ENCODE peak calls at places on chromosomes 6 and 20, in seven cellular contexts. D is NT2/D1, W is mammary epithelial cell, R is colonic mucosa, V is PC-3, P is HCT116, T is SK-N-SH. J is an unnamed sample. For H3K4me1, the result is how much of the 10 kb centered on the place peaks cover.

GRCh38 chr20:63132131-63132714 is 83.7 kb downstream of the YTHDF1 start:
- DNase-seq in R (no peak), T (no peak), W (no peak), D (no peak), V (no peak), P (no peak), J (no peak)

GRCh38 chr6:127096167-127096566 is 22.3 kb upstream of the RSPO3 start:
- DNase-seq in P (no peak), T (no peak), V (no peak), W (no peak), R (no peak), D (no peak), J (no peak)

GRCh38 chr20:49677777-49678758 is 35.6 kb downstream of the B4GALT5 start:
- DNase-seq in R (no peak), V (peak), T (no peak), D (no peak), W (no peak), P (no peak), J (no peak)

GRCh38 chr20:40682104-40683045 is 6.7 kb downstream of the MAFB start:
- DNase-seq in R (no peak), T (no peak), V (no peak), D (no peak), P (no peak), W (no peak), J (peak)

GRCh38 chr6:128053109-128053508 is 152.3 kb upstream of the THEMIS start:
- DNase-seq in V (no peak), R (no peak), W (no peak), D (no peak), P (no peak), T (no peak), J (no peak)

GRCh38 chr20:46740214-46740609 is 30.8 kb downstream of the SLC2A10 start:
- DNase-seq in D (no peak), V (no peak), P (no peak), R (no peak), T (no peak), W (no peak), J (no peak)

GRCh38 chr6:20709451-20709850 is 175.2 kb downstream of the CDKAL1 start:
- DNase-seq in W (no peak), T (no peak), R (no peak), V (no peak), D (no peak), P (no peak), J (no peak)

GRCh38 chr6:155259202-155259601 is 4.6 kb upstream of the CLDN20 start:
- DNase-seq in D (no peak), T (no peak), V (no peak), R (no peak), P (no peak), W (no peak), J (no peak)

GRCh38 chr20:1430004-1430451 is 36.6 kb downstream of the NSFL1C start:
- DNase-seq in W (no peak), V (peak), D (no peak), P (no peak), R (no peak), T (no peak), J (peak)

GRCh38 chr20:47876348-47877056 is 91.2 kb upstream of the SULF2 start:
- DNase-seq in W (no peak), P (no peak), V (no peak), T (no peak), D (no peak), R (no peak), J (no peak)

GRCh38 chr20:41158082-41158625 is 20.8 kb downstream of the PLCG1 start:
- DNase-seq in W (no peak), R (no peak), P (no peak), T (no peak), D (no peak), V (no peak), J (no peak)

GRCh38 chr6:1020837-1021236 is 291.1 kb upstream of the FOXQ1 start:
- DNase-seq in W (no peak), T (no peak), V (no peak), D (no peak), P (no peak), R (no peak), J (no peak)

GRCh38 chr6:137874204-137875001 is 7.3 kb downstream of the TNFAIP3 start:
- DNase-seq in P (no peak), V (no peak), R (peak), T (no peak), W (peak), D (no peak), J (no peak)

GRCh38 chr6:16800942-16801341 is 39.7 kb upstream of the ATXN1 start:
- DNase-seq in W (no peak), R (no peak), T (no peak), V (peak), P (no peak), D (no peak), J (peak)

GRCh38 chr6:26389349-26389799 is 6.5 kb downstream of the BTN2A2 start:
- DNase-seq in R (no peak), T (no peak), P (no peak), V (no peak), W (no peak), D (no peak), J (no peak)

GRCh38 chr20:57651977-57652864 is 32.0 kb upstream of the ZBP1 start:
- DNase-seq in V (no peak), P (no peak), T (peak), D (no peak), R (peak), W (no peak), J (no peak)

GRCh38 chr6:155142902-155143609 is 120.8 kb upstream of the CLDN20 start:
- DNase-seq in W (no peak), T (no peak), D (no peak), R (no peak), V (no peak), P (no peak), J (peak)

GRCh38 chr6:15508363-15509330 is 154.2 kb downstream of the DTNBP1 start:
- DNase-seq in P (no peak), V (no peak), W (no peak), T (no peak), D (no peak), R (no peak), J (no peak)

GRCh38 chr6:4415549-4415948 is 280.2 kb upstream of the ECI2 start:
- DNase-seq in T (no peak), R (no peak), V (peak), W (no peak), D (no peak), P (no peak), J (no peak)

GRCh38 chr6:119865466-119866350 is 516.1 kb upstream of the MAN1A1 start:
- DNase-seq in P (no peak), R (no peak), V (peak), W (peak), D (no peak), T (no peak), J (no peak)

GRCh38 chr20:47535088-47535487 is 33.4 kb downstream of the NCOA3 start:
- DNase-seq in V (no peak), R (no peak), T (no peak), D (peak), W (no peak), P (no peak), J (no peak)

GRCh38 chr6:90610291-90610670 is 23.4 kb upstream of the MAP3K7 start:
- DNase-seq in V (no peak), D (no peak), P (no peak), W (no peak), R (no peak), T (peak), J (peak)

GRCh38 chr6:44105146-44105545 is 22.1 kb downstream of the MRPL14 start:
- DNase-seq in T (peak), V (no peak), R (no peak), W (no peak), D (no peak), P (no peak), J (no peak)

GRCh38 chr6:51200676-51201075 is 382.0 kb downstream of the TFAP2B start:
- DNase-seq in V (no peak), W (no peak), D (no peak), R (no peak), P (no peak), T (no peak), J (no peak)

GRCh38 chr6:129981598-129981997 is 36.8 kb upstream of the L3MBTL3 start:
- DNase-seq in D (no peak), W (peak), R (no peak), V (peak), P (peak), T (no peak), J (peak)

GRCh38 chr20:60132162-60132826 is 174.1 kb downstream of the CDH26 start:
- DNase-seq in W (peak), T (no peak), V (peak), D (no peak), R (no peak), P (no peak), J (no peak)

GRCh38 chr6:47475319-47475816 is 2.2 kb upstream of the CD2AP start:
- DNase-seq in R (no peak), P (no peak), T (no peak), W (no peak), V (no peak), D (no peak), J (no peak)

GRCh38 chr20:325889-326644 is 715 bp downstream of the SOX12 start:
- DNase-seq in V (peak), P (no peak), W (peak), T (peak), R (peak), D (no peak), J (peak)

GRCh38 chr6:16184129-16184528 is 54.3 kb upstream of the GMPR start:
- DNase-seq in D (no peak), W (peak), T (no peak), P (peak), R (peak), V (peak), J (no peak)

GRCh38 chr20:44069203-44069931 is 117.6 kb downstream of the JPH2 start:
- DNase-seq in V (no peak), W (no peak), D (no peak), T (no peak), P (no peak), R (no peak), J (no peak)

GRCh38 chr6:43771858-43772570 is 2.0 kb downstream of the VEGFA start:
- DNase-seq in V (peak), D (no peak), R (peak), T (peak), W (peak), P (no peak), J (peak)

GRCh38 chr6:25006565-25007001 is 70.8 kb upstream of the RIPOR2 start:
- DNase-seq in P (peak), T (no peak), W (peak), D (no peak), R (peak), V (peak), J (peak)

GRCh38 chr6:121890307-121890910 is 455.0 kb downstream of the GJA1 start:
- DNase-seq in P (no peak), W (no peak), T (no peak), D (peak), R (no peak), V (no peak), J (no peak)

GRCh38 chr6:83190596-83190995 is 2.5 kb downstream of the PGM3 start:
- DNase-seq in R (no peak), D (no peak), W (no peak), P (no peak), T (no peak), V (no peak), J (no peak)

DNA sequence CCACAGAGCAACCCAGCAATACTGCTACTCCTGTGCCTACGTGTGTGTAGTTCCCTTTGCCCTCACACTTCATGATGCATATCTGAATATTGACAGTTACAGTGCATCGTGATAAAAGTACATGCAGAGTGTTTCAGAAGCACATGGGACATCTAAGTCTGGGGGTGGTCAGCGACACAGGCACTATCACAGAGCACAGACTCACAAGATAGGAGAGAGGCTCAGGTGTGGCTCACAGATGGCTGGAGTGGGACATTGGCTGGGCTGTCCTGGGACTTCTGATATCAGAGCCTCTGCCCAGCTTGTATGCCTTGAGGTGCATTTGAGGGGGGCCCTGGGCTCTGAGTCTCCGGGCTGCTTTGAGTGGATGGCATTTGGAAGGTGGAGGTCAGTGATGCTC is 227.0 kb upstream of the RNF24 start:
- DNase-seq in T (no peak), D (no peak), V (no peak), P (no peak), R (no peak), W (no peak), J (no peak)
- H3K9ac ChIP-seq in T (no peak), D (no peak), V (no peak), P (no peak), R (no peak), W (no peak), J (no peak)

GRCh38 chr6:158559895-158560786 is at the start of gene TMEM181:
- DNase-seq in R (peak), W (peak), T (peak), P (peak), D (no peak), V (peak), J (peak)
- H3K4me1 ChIP-seq in R (under half), W (under half), T (under half), P (under half), D (under half), V (under half), J (under half)

GRCh38 chr20:36676701-36677421 is 30.9 kb upstream of the SLA2 start:
- DNase-seq in P (peak), T (no peak), W (no peak), V (no peak), R (no peak), D (no peak), J (no peak)
- H3K4me3 ChIP-seq in P (no peak), T (no peak), W (no peak), V (no peak), R (no peak), D (no peak), J (no peak)

GRCh38 chr6:34990971-34991560 is 102.0 kb downstream of the ANKS1A start:
- DNase-seq in D (no peak), W (peak), V (peak), R (no peak), P (no peak), T (no peak), J (peak)
- H3K9ac ChIP-seq in D (no peak), W (no peak), V (no peak), R (no peak), P (no peak), T (no peak), J (no peak)

GRCh38 chr6:163728442-163729126 is 314.1 kb downstream of the QKI start:
- DNase-seq in W (no peak), P (no peak), V (no peak), R (no peak), T (no peak), D (no peak), J (no peak)
- H3K4me1 ChIP-seq in W (under half), P (under half), V (under half), R (under half), T (under half), D (under half), J (under half)

J was measured in adipocyte.